ENCODE peak calls at places on chromosomes 12 and 14, in nine cellular contexts. K is Right ventricle myocardium superior; B is KG1; D is stimulated activated CD4-positive, alpha-beta T cell treated with anti-CD3 and anti-CD28 coated beads, Interleukin-2, amount 100 ng/mL, for 24 hours; U is heart left ventricle; Z is activated T-cell treated with anti-CD3 and anti-CD28 coated beads, Interleukin-2, amount 50 U/mL, for 72 hours; N is fibroblast of pulmonary artery; P is pancreas; R is COR-L47. E is an unnamed sample.

GRCh38 chr12:1518763-1519516 is 75.4 kb downstream of the FBXL14 start:
- DNase-seq in Z (no peak), N (peak; percentile 74), D (no peak), P (no peak), U (no peak), R (no peak), B (no peak), K (no peak), E (no peak)

GRCh38 chr14:36070056-36071043 is 106.2 kb downstream of the PTCSC3 start:
- DNase-seq in P (peak; percentile 38), Z (peak; percentile 39), K (peak; percentile 54), B (peak; percentile 38), R (peak; percentile 81), D (peak; percentile 32), N (peak; percentile 65), U (peak; percentile 34), E (no peak)

GRCh38 chr12:27964123-27964522 is 8.4 kb downstream of the PTHLH start:
- DNase-seq in D (no peak), R (no peak), K (no peak), U (no peak), P (no peak), N (no peak), B (no peak), Z (no peak), E (no peak)

GRCh38 chr12:89863968-89864367 is 155.3 kb upstream of the ATP2B1 start:
- DNase-seq in U (no peak), R (peak; percentile 67), K (no peak), D (no peak), N (no peak), Z (no peak), P (no peak), B (peak; percentile 26), E (no peak)

GRCh38 chr12:41190360-41190759 is 2.2 kb downstream of the PDZRN4 start:
- DNase-seq in U (no peak), K (no peak), P (no peak), B (no peak), R (peak; percentile 33), N (peak; percentile 3), D (no peak), Z (no peak), E (no peak)

GRCh38 chr12:53659011-53659551 is 16.8 kb downstream of the ATP5MC2 start:
- DNase-seq in Z (no peak), N (peak; percentile 93), B (no peak), D (no peak), K (no peak), R (peak; percentile 88), P (peak; percentile 84), U (peak; percentile 62), E (no peak)

GRCh38 chr12:104573-105081 is 38.1 kb downstream of the IQSEC3 start:
- DNase-seq in K (no peak), D (no peak), R (peak; percentile 91), N (no peak), U (no peak), B (no peak), Z (no peak), P (no peak), E (no peak)

GRCh38 chr14:88554458-88555286 is at the start of gene PTPN21:
- DNase-seq in N (peak; percentile 72), Z (peak; percentile 38), P (peak; percentile 76), R (no peak), D (no peak), B (no peak), U (peak; percentile 87), K (peak; percentile 87), E (no peak)

GRCh38 chr12:10068634-10069033 is 30.2 kb downstream of the CLEC1A start:
- DNase-seq in P (no peak), B (no peak), Z (no peak), N (no peak), U (no peak), K (no peak), D (no peak), R (no peak), E (peak; percentile 85)

GRCh38 chr14:103057028-103057371 is 349 bp downstream of the CDC42BPB start:
- DNase-seq in N (peak; percentile 22), D (no peak), K (peak; percentile 50), R (peak; percentile 53), U (peak; percentile 55), B (no peak), P (no peak), Z (no peak), E (no peak)

GRCh38 chr12:22313276-22313995 is 21.1 kb downstream of the ST8SIA1 start:
- DNase-seq in R (no peak), U (no peak), Z (no peak), B (no peak), D (no peak), N (peak; percentile 59), K (no peak), P (no peak), E (no peak)

GRCh38 chr12:34219046-34219770 is 196.9 kb downstream of the ALG10 start:
- DNase-seq in U (no peak), D (peak; percentile 27), P (no peak), B (no peak), N (no peak), Z (peak; percentile 19), K (no peak), R (no peak), E (no peak)

GRCh38 chr12:130987151-130987931 is 33.6 kb downstream of the ADGRD1 start:
- DNase-seq in D (no peak), U (no peak), N (no peak), R (no peak), P (no peak), K (no peak), Z (no peak), B (no peak), E (no peak)

GRCh38 chr12:51409846-51410245 is 14.8 kb upstream of the SLC4A8 start:
- DNase-seq in N (no peak), K (no peak), U (no peak), B (no peak), P (no peak), R (no peak), Z (no peak), D (no peak), E (no peak)

GRCh38 chr12:26493656-26494055 is 298.3 kb downstream of the SSPN start:
- DNase-seq in K (no peak), D (no peak), U (no peak), B (no peak), N (no peak), Z (no peak), P (peak; percentile 42), R (no peak), E (no peak)

GRCh38 chr14:37813746-37814145 is 218.3 kb downstream of the TTC6 start:
- DNase-seq in R (no peak), N (no peak), D (no peak), U (no peak), K (no peak), Z (no peak), B (no peak), P (no peak), E (no peak)

GRCh38 chr12:125657681-125658080 is 592.4 kb downstream of the AACS start:
- DNase-seq in D (no peak), U (no peak), K (no peak), R (no peak), Z (no peak), B (no peak), P (no peak), N (no peak), E (no peak)

GRCh38 chr14:95487669-95488084 is 28.8 kb downstream of the SYNE3 start:
- DNase-seq in Z (no peak), R (no peak), B (no peak), D (no peak), N (no peak), K (no peak), P (no peak), U (no peak), E (no peak)

GRCh38 chr12:39272934-39273770 is 169.8 kb downstream of the KIF21A start:
- DNase-seq in K (no peak), Z (peak; percentile 28), N (peak; percentile 56), P (no peak), B (no peak), D (peak; percentile 32), U (no peak), R (peak; percentile 14), E (no peak)